ENCODE peak calls at places on chromosomes 3 and 15, in seven cellular contexts. W is foreskin fibroblast; J is activated effector memory CD4-positive, alpha-beta T cell treated with Interleukin-2 at 50 U/mL for 16 hours; Q is NCI-H2029; I is germinal center; L is stimulated activated CD4-positive, alpha-beta T cell treated with anti-CD3 and anti-CD28 coated beads, Interleukin-15, amount 100 ng/mL, for 1 hour; U is NCI-H69. Z is an unnamed sample.

GRCh38 chr3:108001457-108001856 is 89.4 kb downstream of the CD47 start:
- DNase-seq in W (peak; percentile 58), J (no peak), Q (no peak), I (no peak), L (no peak), U (no peak), Z (no peak)

GRCh38 chr3:124230928-124231456 is 239.1 kb upstream of the ROPN1 start:
- DNase-seq in W (no peak), J (no peak), Q (no peak), I (no peak), L (no peak), U (no peak), Z (no peak)

GRCh38 chr15:100602822-100603393 is 519 bp downstream of the ASB7 start:
- DNase-seq in W (peak; percentile 30), J (peak; percentile 7), Q (no peak), I (peak; percentile 30), L (no peak), U (peak; percentile 44), Z (peak; percentile 70)

GRCh38 chr15:70093481-70094309 is 4.0 kb downstream of the TLE3 start:
- DNase-seq in W (no peak), J (no peak), Q (peak; percentile 29), I (no peak), L (no peak), U (peak; percentile 48), Z (no peak)

GRCh38 chr3:125202197-125202596 is 10.4 kb downstream of the SLC12A8 start:
- DNase-seq in W (peak; percentile 46), J (no peak), Q (no peak), I (peak; percentile 47), L (no peak), U (no peak), Z (no peak)

GRCh38 chr3:197006860-197007259 is 22.8 kb downstream of the MELTF start:
- DNase-seq in W (no peak), J (no peak), Q (no peak), I (no peak), L (no peak), U (no peak), Z (no peak)

GRCh38 chr15:94198633-94199032 is 32.7 kb upstream of the MCTP2 start:
- DNase-seq in W (no peak), J (no peak), Q (no peak), I (no peak), L (no peak), U (peak; percentile 33), Z (no peak)

GRCh38 chr3:59469948-59470723 is 420.3 kb upstream of the CFAP20DC start:
- DNase-seq in W (peak; percentile 33), J (no peak), Q (no peak), I (no peak), L (no peak), U (no peak), Z (no peak)

GRCh38 chr3:127170794-127171193 is 22.1 kb upstream of the PRR23E start:
- DNase-seq in W (peak; percentile 77), J (no peak), Q (peak; percentile 83), I (no peak), L (no peak), U (peak; percentile 77), Z (no peak)

GRCh38 chr3:177237206-177237605 is 39.9 kb upstream of the TBL1XR1 start:
- DNase-seq in W (no peak), J (no peak), Q (peak; percentile 19), I (no peak), L (no peak), U (peak; percentile 5), Z (no peak)

GRCh38 chr3:23272820-23273219 is 69.7 kb downstream of the UBE2E2 start:
- DNase-seq in W (peak; percentile 36), J (no peak), Q (no peak), I (no peak), L (no peak), U (no peak), Z (no peak)

GRCh38 chr3:114850913-114851312 is 296.2 kb downstream of the ZBTB20 start:
- DNase-seq in W (peak; percentile 20), J (no peak), Q (no peak), I (no peak), L (no peak), U (peak; percentile 38), Z (no peak)

GRCh38 chr15:64286473-64286872 is 69.5 kb downstream of the CSNK1G1 start:
- DNase-seq in W (no peak), J (no peak), Q (no peak), I (no peak), L (no peak), U (peak; percentile 87), Z (no peak)

GRCh38 chr3:19216669-19217337 is 68.5 kb downstream of the KCNH8 start:
- DNase-seq in W (no peak), J (no peak), Q (peak; percentile 38), I (no peak), L (no peak), U (peak; percentile 57), Z (no peak)

GRCh38 chr3:194261581-194262063 is 89.5 kb downstream of the CPN2 start:
- DNase-seq in W (no peak), J (no peak), Q (no peak), I (no peak), L (no peak), U (no peak), Z (no peak)

GRCh38 chr3:104763007-104763406 is 603.7 kb upstream of the ALCAM start:
- DNase-seq in W (no peak), J (no peak), Q (no peak), I (no peak), L (no peak), U (no peak), Z (no peak)

GRCh38 chr3:168071535-168071934 is 24.2 kb downstream of the GOLIM4 start:
- DNase-seq in W (peak; percentile 85), J (no peak), Q (no peak), I (no peak), L (no peak), U (no peak), Z (no peak)

GRCh38 chr3:14124223-14124614 is 451 bp downstream of the CHCHD4 start:
- DNase-seq in W (peak; percentile 82), J (peak; percentile 59), Q (peak; percentile 62), I (peak; percentile 76), L (peak; percentile 30), U (peak; percentile 52), Z (peak; percentile 49)

GRCh38 chr3:69787436-69788168 is 48.3 kb downstream of the MITF start:
- DNase-seq in W (peak; percentile 80), J (no peak), Q (no peak), I (no peak), L (no peak), U (no peak), Z (no peak)

GRCh38 chr3:149564079-149564478 is 89.6 kb downstream of the TM4SF4 start:
- DNase-seq in W (no peak), J (no peak), Q (no peak), I (no peak), L (no peak), U (no peak), Z (no peak)

GRCh38 chr3:44100298-44100695 is 141.4 kb upstream of the TOPAZ1 start:
- DNase-seq in W (no peak), J (no peak), Q (no peak), I (no peak), L (no peak), U (no peak), Z (no peak)

GRCh38 chr3:9809239-9809614 is 835 bp upstream of the TTLL3 start:
- DNase-seq in W (no peak), J (peak; percentile 7), Q (no peak), I (peak; percentile 14), L (no peak), U (peak; percentile 26), Z (no peak)

GRCh38 chr15:101578443-101578894 is 73.7 kb downstream of the TM2D3 start:
- DNase-seq in W (no peak), J (no peak), Q (no peak), I (no peak), L (no peak), U (peak; percentile 26), Z (peak; percentile 57)

GRCh38 chr3:50583897-50584296 is 14.6 kb downstream of the HEMK1 start:
- DNase-seq in W (peak; percentile 67), J (no peak), Q (peak; percentile 77), I (no peak), L (no peak), U (no peak), Z (no peak)

GRCh38 chr3:52983336-52983807 is 62.5 kb downstream of the SFMBT1 start:
- DNase-seq in W (no peak), J (peak; percentile 30), Q (no peak), I (peak; percentile 66), L (peak; percentile 12), U (no peak), Z (no peak)

GRCh38 chr3:9976736-9977709 is 9.6 kb downstream of the EMC3 start:
- DNase-seq in W (peak; percentile 96), J (no peak), Q (peak; percentile 89), I (no peak), L (no peak), U (peak; percentile 49), Z (no peak)

GRCh38 chr3:141094851-141095545 is 43.9 kb downstream of the SPSB4 start:
- DNase-seq in W (peak; percentile 48), J (no peak), Q (no peak), I (no peak), L (no peak), U (peak; percentile 93), Z (peak; percentile 71)

Z was measured in glutamatergic neuron.